ENCODE peak calls at places on chromosomes 3 and 15, in four cellular contexts. One of them, this sample, is unnamed.

GRCh38 chr15:94324117-94324826 is 92.9 kb downstream of the MCTP2 start:
- DNase-seq in stimulated activated naive CD8-positive, alpha-beta T cell treated with anti-CD3 and anti-CD28 coated beads, Interleukin-15, Interleukin-2, amounts not matched to agents 100 U/mL and 50 U/mL, for 24 hours: peak; percentile 55
- DNase-seq in activated T-cell treated with anti-CD3 and anti-CD28 coated beads for 1 hour: peak; percentile 24
- DNase-seq in GM19239: peak; percentile 50
- DNase-seq in this sample: peak; percentile 41

GRCh38 chr15:65806387-65806786 is 14.3 kb upstream of the DENND4A start:
- DNase-seq in GM19239: no peak
- DNase-seq in stimulated activated naive CD8-positive, alpha-beta T cell treated with anti-CD3 and anti-CD28 coated beads, Interleukin-15, Interleukin-2, amounts not matched to agents 100 U/mL and 50 U/mL, for 24 hours: no peak
- DNase-seq in activated T-cell treated with anti-CD3 and anti-CD28 coated beads for 1 hour: no peak
- DNase-seq in this sample: peak; percentile 28

GRCh38 chr3:156575661-156576450 is 20.9 kb upstream of the SSR3 start:
- DNase-seq in activated T-cell treated with anti-CD3 and anti-CD28 coated beads for 1 hour: no peak
- DNase-seq in stimulated activated naive CD8-positive, alpha-beta T cell treated with anti-CD3 and anti-CD28 coated beads, Interleukin-15, Interleukin-2, amounts not matched to agents 100 U/mL and 50 U/mL, for 24 hours: no peak
- DNase-seq in GM19239: no peak
- DNase-seq in this sample: no peak

GRCh38 chr3:172202797-172203196 is 163.4 kb downstream of the FNDC3B start:
- DNase-seq in GM19239: no peak
- DNase-seq in stimulated activated naive CD8-positive, alpha-beta T cell treated with anti-CD3 and anti-CD28 coated beads, Interleukin-15, Interleukin-2, amounts not matched to agents 100 U/mL and 50 U/mL, for 24 hours: no peak
- DNase-seq in activated T-cell treated with anti-CD3 and anti-CD28 coated beads for 1 hour: no peak
- DNase-seq in this sample: no peak

GRCh38 chr3:123635717-123636116 is 50.9 kb upstream of the HACD2 start:
- DNase-seq in GM19239: no peak
- DNase-seq in activated T-cell treated with anti-CD3 and anti-CD28 coated beads for 1 hour: no peak
- DNase-seq in stimulated activated naive CD8-positive, alpha-beta T cell treated with anti-CD3 and anti-CD28 coated beads, Interleukin-15, Interleukin-2, amounts not matched to agents 100 U/mL and 50 U/mL, for 24 hours: no peak
- DNase-seq in this sample: no peak

GRCh38 chr15:77209221-77209620 is 138.3 kb upstream of the TSPAN3 start:
- DNase-seq in stimulated activated naive CD8-positive, alpha-beta T cell treated with anti-CD3 and anti-CD28 coated beads, Interleukin-15, Interleukin-2, amounts not matched to agents 100 U/mL and 50 U/mL, for 24 hours: no peak
- DNase-seq in activated T-cell treated with anti-CD3 and anti-CD28 coated beads for 1 hour: no peak
- DNase-seq in GM19239: no peak
- DNase-seq in this sample: no peak

GRCh38 chr15:94306700-94307650 is 75.6 kb downstream of the MCTP2 start:
- DNase-seq in stimulated activated naive CD8-positive, alpha-beta T cell treated with anti-CD3 and anti-CD28 coated beads, Interleukin-15, Interleukin-2, amounts not matched to agents 100 U/mL and 50 U/mL, for 24 hours: peak; percentile 23
- DNase-seq in GM19239: peak; percentile 27
- DNase-seq in activated T-cell treated with anti-CD3 and anti-CD28 coated beads for 1 hour: no peak
- DNase-seq in this sample: peak; percentile 13

GRCh38 chr3:42052132-42052866 is 38.9 kb upstream of the TRAK1 start:
- DNase-seq in GM19239: no peak
- DNase-seq in stimulated activated naive CD8-positive, alpha-beta T cell treated with anti-CD3 and anti-CD28 coated beads, Interleukin-15, Interleukin-2, amounts not matched to agents 100 U/mL and 50 U/mL, for 24 hours: no peak
- DNase-seq in activated T-cell treated with anti-CD3 and anti-CD28 coated beads for 1 hour: no peak
- DNase-seq in this sample: peak; percentile 81

GRCh38 chr15:100881573-100882336 is 2.1 kb downstream of the ALDH1A3 start:
- DNase-seq in GM19239: no peak
- DNase-seq in stimulated activated naive CD8-positive, alpha-beta T cell treated with anti-CD3 and anti-CD28 coated beads, Interleukin-15, Interleukin-2, amounts not matched to agents 100 U/mL and 50 U/mL, for 24 hours: no peak
- DNase-seq in activated T-cell treated with anti-CD3 and anti-CD28 coated beads for 1 hour: no peak
- DNase-seq in this sample: no peak

GRCh38 chr15:50907866-50908208 is 646 bp upstream of the AP4E1 start:
- DNase-seq in activated T-cell treated with anti-CD3 and anti-CD28 coated beads for 1 hour: peak; percentile 34
- DNase-seq in GM19239: no peak
- DNase-seq in stimulated activated naive CD8-positive, alpha-beta T cell treated with anti-CD3 and anti-CD28 coated beads, Interleukin-15, Interleukin-2, amounts not matched to agents 100 U/mL and 50 U/mL, for 24 hours: peak; percentile 65
- DNase-seq in this sample: peak; percentile 42